ENCODE peak calls at places on chromosomes 2 and 18, in six cellular contexts. One of them, this sample, is unnamed.

GRCh38 chr2:51880153-51880552 is 848.2 kb upstream of the NRXN1 start:
- ATAC-seq in GM12878: no peak
- ATAC-seq in HCT116: no peak
- ATAC-seq in HepG2: no peak
- ATAC-seq in upper lobe of left lung: no peak
- ATAC-seq in K562: no peak
- ATAC-seq in this sample: no peak

GRCh38 chr2:98088261-98088660 is 1.3 kb downstream of the VWA3B start:
- ATAC-seq in GM12878: peak; percentile 39
- ATAC-seq in HepG2: peak; percentile 48
- ATAC-seq in upper lobe of left lung: peak; percentile 52
- ATAC-seq in K562: peak; percentile 39
- ATAC-seq in HCT116: no peak
- ATAC-seq in this sample: no peak

GRCh38 chr2:241728627-241729026 is 5.8 kb upstream of the D2HGDH start:
- ATAC-seq in GM12878: no peak
- ATAC-seq in K562: no peak
- ATAC-seq in HepG2: no peak
- ATAC-seq in HCT116: no peak
- ATAC-seq in upper lobe of left lung: no peak
- ATAC-seq in this sample: peak; percentile 56

GRCh38 chr2:105252271-105252670 is 10.7 kb downstream of the GPR45 start:
- ATAC-seq in K562: no peak
- ATAC-seq in HepG2: no peak
- ATAC-seq in HCT116: no peak
- ATAC-seq in GM12878: no peak
- ATAC-seq in upper lobe of left lung: peak; percentile 53
- ATAC-seq in this sample: no peak

GRCh38 chr18:52394602-52395001 is 54.6 kb downstream of the DCC start:
- ATAC-seq in HCT116: no peak
- ATAC-seq in upper lobe of left lung: no peak
- ATAC-seq in HepG2: no peak
- ATAC-seq in GM12878: peak; percentile 55
- ATAC-seq in K562: no peak
- ATAC-seq in this sample: no peak

GRCh38 chr2:10296142-10296541 is 6.6 kb upstream of the HPCAL1 start:
- ATAC-seq in HepG2: no peak
- ATAC-seq in HCT116: no peak
- ATAC-seq in K562: no peak
- ATAC-seq in GM12878: no peak
- ATAC-seq in upper lobe of left lung: no peak
- ATAC-seq in this sample: no peak

GRCh38 chr2:127537644-127538043 is 2.2 kb downstream of the MYO7B start:
- ATAC-seq in HepG2: no peak
- ATAC-seq in GM12878: no peak
- ATAC-seq in K562: no peak
- ATAC-seq in upper lobe of left lung: no peak
- ATAC-seq in HCT116: no peak
- ATAC-seq in this sample: no peak

GRCh38 chr2:237270556-237270955 is 143.4 kb downstream of the COL6A3 start:
- ATAC-seq in GM12878: no peak
- ATAC-seq in HCT116: no peak
- ATAC-seq in K562: no peak
- ATAC-seq in HepG2: no peak
- ATAC-seq in upper lobe of left lung: no peak
- ATAC-seq in this sample: no peak

GRCh38 chr2:10452334-10452733 is 4.2 kb upstream of the ODC1 start:
- ATAC-seq in HepG2: no peak
- ATAC-seq in upper lobe of left lung: peak; percentile 37
- ATAC-seq in K562: no peak
- ATAC-seq in HCT116: no peak
- ATAC-seq in GM12878: no peak
- ATAC-seq in this sample: no peak

GRCh38 chr2:168541887-168542286 is 85.8 kb downstream of the CERS6 start:
- ATAC-seq in K562: no peak
- ATAC-seq in HepG2: no peak
- ATAC-seq in HCT116: no peak
- ATAC-seq in upper lobe of left lung: no peak
- ATAC-seq in GM12878: no peak
- ATAC-seq in this sample: no peak

GRCh38 chr2:212975333-212975732 is 176.1 kb downstream of the IKZF2 start:
- ATAC-seq in upper lobe of left lung: peak; percentile 26
- ATAC-seq in HepG2: no peak
- ATAC-seq in GM12878: peak; percentile 29
- ATAC-seq in HCT116: no peak
- ATAC-seq in K562: no peak
- ATAC-seq in this sample: no peak

GRCh38 chr2:238644095-238645081 is 203.5 kb upstream of the TWIST2 start:
- ATAC-seq in GM12878: no peak
- ATAC-seq in K562: no peak
- ATAC-seq in HCT116: peak; percentile 86
- ATAC-seq in HepG2: peak; percentile 72
- ATAC-seq in upper lobe of left lung: no peak
- ATAC-seq in this sample: peak; percentile 87

GRCh38 chr2:29219374-29219773 is 104.2 kb downstream of the CLIP4 start:
- ATAC-seq in upper lobe of left lung: no peak
- ATAC-seq in HCT116: no peak
- ATAC-seq in HepG2: no peak
- ATAC-seq in GM12878: no peak
- ATAC-seq in K562: no peak
- ATAC-seq in this sample: no peak

GRCh38 chr2:196516541-196516940 is 123.0 kb upstream of the CCDC150 start:
- ATAC-seq in HepG2: no peak
- ATAC-seq in HCT116: no peak
- ATAC-seq in GM12878: no peak
- ATAC-seq in K562: no peak
- ATAC-seq in upper lobe of left lung: no peak
- ATAC-seq in this sample: no peak

GRCh38 chr2:9473308-9473984 is 905 bp upstream of the IAH1 start:
- ATAC-seq in HCT116: no peak
- ATAC-seq in HepG2: peak; percentile 55
- ATAC-seq in K562: no peak
- ATAC-seq in upper lobe of left lung: peak; percentile 52
- ATAC-seq in GM12878: peak; percentile 42
- ATAC-seq in this sample: no peak

GRCh38 chr2:69956580-69956979 is 4.9 kb downstream of the ASPRV1 start:
- ATAC-seq in GM12878: no peak
- ATAC-seq in upper lobe of left lung: no peak
- ATAC-seq in K562: no peak
- ATAC-seq in HepG2: no peak
- ATAC-seq in HCT116: no peak
- ATAC-seq in this sample: no peak

GRCh38 chr18:2602844-2603243 is 31.5 kb downstream of the NDC80 start:
- ATAC-seq in GM12878: no peak
- ATAC-seq in K562: no peak
- ATAC-seq in HCT116: no peak
- ATAC-seq in HepG2: no peak
- ATAC-seq in upper lobe of left lung: no peak
- ATAC-seq in this sample: no peak

GRCh38 chr2:135815269-135815668 is 21.7 kb downstream of the LCT start:
- ATAC-seq in GM12878: no peak
- ATAC-seq in HepG2: no peak
- ATAC-seq in K562: no peak
- ATAC-seq in upper lobe of left lung: no peak
- ATAC-seq in HCT116: no peak
- ATAC-seq in this sample: no peak

GRCh38 chr2:98913916-98914712 is 21.9 kb downstream of the CRACDL start:
- ATAC-seq in HCT116: no peak
- ATAC-seq in K562: no peak
- ATAC-seq in GM12878: no peak
- ATAC-seq in upper lobe of left lung: no peak
- ATAC-seq in HepG2: no peak
- ATAC-seq in this sample: no peak

GRCh38 chr2:234497592-234498023 is 727 bp upstream of the ARL4C start:
- ATAC-seq in HCT116: no peak
- ATAC-seq in HepG2: no peak
- ATAC-seq in upper lobe of left lung: no peak
- ATAC-seq in K562: no peak
- ATAC-seq in GM12878: no peak
- ATAC-seq in this sample: no peak

GRCh38 chr18:47881752-47882455 is 48.6 kb downstream of the SMAD2 start:
- ATAC-seq in HCT116: peak; percentile 78
- ATAC-seq in K562: no peak
- ATAC-seq in upper lobe of left lung: peak; percentile 66
- ATAC-seq in GM12878: no peak
- ATAC-seq in HepG2: peak; percentile 50
- ATAC-seq in this sample: no peak

GRCh38 chr18:8029061-8029460 is 461.9 kb downstream of the PTPRM start:
- ATAC-seq in HepG2: no peak
- ATAC-seq in upper lobe of left lung: peak; percentile 80
- ATAC-seq in GM12878: no peak
- ATAC-seq in K562: no peak
- ATAC-seq in HCT116: no peak
- ATAC-seq in this sample: peak; percentile 16

GRCh38 chr2:167368371-167368770 is 480.1 kb downstream of the XIRP2 start:
- ATAC-seq in GM12878: no peak
- ATAC-seq in HCT116: no peak
- ATAC-seq in HepG2: no peak
- ATAC-seq in upper lobe of left lung: no peak
- ATAC-seq in K562: no peak
- ATAC-seq in this sample: no peak

GRCh38 chr2:219352448-219353023 is 20.0 kb upstream of the RESP18 start:
- ATAC-seq in HCT116: peak; percentile 96
- ATAC-seq in K562: peak; percentile 96
- ATAC-seq in upper lobe of left lung: no peak
- ATAC-seq in HepG2: peak; percentile 89
- ATAC-seq in GM12878: peak; percentile 97
- ATAC-seq in this sample: no peak

GRCh38 chr18:58362027-58362575 is 266.8 kb downstream of the ALPK2 start:
- ATAC-seq in upper lobe of left lung: peak; percentile 78
- ATAC-seq in K562: no peak
- ATAC-seq in GM12878: no peak
- ATAC-seq in HepG2: no peak
- ATAC-seq in HCT116: no peak
- ATAC-seq in this sample: peak; percentile 91

GRCh38 chr2:172261292-172261691 is 158.6 kb upstream of the DLX2 start:
- ATAC-seq in HCT116: no peak
- ATAC-seq in upper lobe of left lung: no peak
- ATAC-seq in GM12878: no peak
- ATAC-seq in HepG2: no peak
- ATAC-seq in K562: no peak
- ATAC-seq in this sample: no peak

GRCh38 chr2:125797192-125797591 is 858.8 kb upstream of the GYPC start:
- ATAC-seq in GM12878: no peak
- ATAC-seq in HepG2: no peak
- ATAC-seq in HCT116: no peak
- ATAC-seq in K562: no peak
- ATAC-seq in upper lobe of left lung: no peak
- ATAC-seq in this sample: no peak

GRCh38 chr2:125796784-125797183 is 859.2 kb upstream of the GYPC start:
- ATAC-seq in GM12878: no peak
- ATAC-seq in HCT116: no peak
- ATAC-seq in K562: no peak
- ATAC-seq in HepG2: no peak
- ATAC-seq in upper lobe of left lung: no peak
- ATAC-seq in this sample: no peak
- TF ChIP-seq POLR2AphosphoS5 in GM12878: no peak
- TF ChIP-seq POLR2AphosphoS5 in HCT116: no peak
- TF ChIP-seq POLR2AphosphoS5 in K562: no peak
- TF ChIP-seq POLR2AphosphoS5 in HepG2: no peak
- TF ChIP-seq POLR2AphosphoS5 in upper lobe of left lung: no peak
- TF ChIP-seq POLR2AphosphoS5 in this sample: no peak

GRCh38 chr2:96529376-96530143 is 7.0 kb upstream of the ARID5A start:
- ATAC-seq in upper lobe of left lung: no peak
- ATAC-seq in GM12878: no peak
- ATAC-seq in K562: no peak
- ATAC-seq in HepG2: no peak
- ATAC-seq in HCT116: no peak
- ATAC-seq in this sample: no peak
- H3K27ac ChIP-seq in upper lobe of left lung: peak overlapping the region; percentile 87
- H3K27ac ChIP-seq in GM12878: no peak overlapping the region
- H3K27ac ChIP-seq in K562: no peak overlapping the region
- H3K27ac ChIP-seq in HepG2: no peak overlapping the region
- H3K27ac ChIP-seq in HCT116: no peak overlapping the region
- H3K27ac ChIP-seq in this sample: peak overlapping the region; percentile 95

GRCh38 chr2:120501591-120501990 is 155.7 kb downstream of the INHBB start:
- ATAC-seq in upper lobe of left lung: no peak
- ATAC-seq in HepG2: no peak
- ATAC-seq in K562: no peak
- ATAC-seq in GM12878: no peak
- ATAC-seq in HCT116: no peak
- ATAC-seq in this sample: no peak

GRCh38 chr2:120502357-120502756 is 156.4 kb downstream of the INHBB start:
- ATAC-seq in K562: no peak
- ATAC-seq in HCT116: no peak
- ATAC-seq in GM12878: no peak
- ATAC-seq in HepG2: no peak
- ATAC-seq in upper lobe of left lung: no peak
- ATAC-seq in this sample: no peak

GRCh38 chr2:120498576-120499394 is 152.8 kb downstream of the INHBB start:
- ATAC-seq in K562: no peak
- ATAC-seq in HCT116: no peak
- ATAC-seq in HepG2: peak; percentile 31
- ATAC-seq in GM12878: no peak
- ATAC-seq in upper lobe of left lung: no peak
- ATAC-seq in this sample: no peak

GRCh38 chr2:120497261-120497977 is 151.5 kb downstream of the INHBB start:
- ATAC-seq in HCT116: no peak
- ATAC-seq in HepG2: no peak
- ATAC-seq in K562: no peak
- ATAC-seq in GM12878: no peak
- ATAC-seq in upper lobe of left lung: peak; percentile 31
- ATAC-seq in this sample: no peak

GRCh38 chr2:120499784-120500495 is 154.0 kb downstream of the INHBB start:
- ATAC-seq in GM12878: no peak
- ATAC-seq in HCT116: no peak
- ATAC-seq in upper lobe of left lung: no peak
- ATAC-seq in HepG2: peak; percentile 38
- ATAC-seq in K562: no peak
- ATAC-seq in this sample: no peak
- TF ChIP-seq POLR2A in GM12878: no peak
- TF ChIP-seq POLR2A in HCT116: no peak
- TF ChIP-seq POLR2A in upper lobe of left lung: no peak
- TF ChIP-seq POLR2A in HepG2: no peak
- TF ChIP-seq POLR2A in K562: no peak
- TF ChIP-seq POLR2A in this sample: no peak

DNA sequence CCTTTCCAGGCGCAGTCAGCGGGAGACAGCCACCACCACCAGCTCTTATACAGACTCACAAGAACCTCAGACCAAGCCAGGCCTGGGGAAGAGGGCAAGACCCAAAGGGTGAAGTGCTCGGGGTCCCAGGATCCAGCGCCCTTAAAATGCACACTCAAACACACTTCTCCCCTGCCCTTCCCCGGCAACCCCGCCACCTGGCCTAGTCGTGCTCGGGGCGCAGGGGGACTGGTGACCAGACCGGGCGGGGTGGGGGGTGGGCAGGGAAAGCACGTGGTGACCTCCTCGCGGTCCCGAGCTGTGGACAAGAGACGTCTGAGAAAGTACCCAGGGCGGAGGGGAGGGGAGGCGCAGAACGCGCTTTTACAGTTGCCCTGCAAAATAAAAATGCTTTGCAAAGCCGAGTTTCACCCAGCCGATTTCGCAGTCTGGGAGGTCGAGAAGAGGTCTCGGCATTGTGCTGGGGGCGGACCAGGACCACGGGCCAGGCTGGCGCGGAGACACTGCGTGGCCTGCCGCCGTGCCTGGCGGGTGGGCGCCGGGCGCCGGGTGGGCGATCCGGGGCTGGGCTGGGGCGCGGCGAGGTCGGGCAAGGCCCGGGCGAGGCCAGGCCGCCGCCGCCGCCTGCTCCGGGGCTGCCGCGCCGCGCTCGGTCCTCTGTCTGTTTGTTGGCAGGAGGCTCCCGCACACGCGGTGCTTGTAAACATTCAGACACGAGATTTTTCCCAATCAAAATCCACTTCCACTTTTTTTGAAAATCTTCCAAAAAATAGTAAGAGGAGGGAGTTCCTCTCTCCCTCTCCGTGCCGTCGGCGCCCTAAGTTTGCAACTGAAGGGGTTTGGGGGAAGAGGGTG is 2.0 kb downstream of the BCL11A start:
- ATAC-seq in K562: no peak
- ATAC-seq in HCT116: no peak
- ATAC-seq in HepG2: no peak
- ATAC-seq in GM12878: no peak
- ATAC-seq in upper lobe of left lung: no peak
- ATAC-seq in this sample: no peak
- TF ChIP-seq POLR2AphosphoS5 in K562: no peak
- TF ChIP-seq POLR2AphosphoS5 in HCT116: no peak
- TF ChIP-seq POLR2AphosphoS5 in HepG2: no peak
- TF ChIP-seq POLR2AphosphoS5 in GM12878: no peak
- TF ChIP-seq POLR2AphosphoS5 in upper lobe of left lung: no peak
- TF ChIP-seq POLR2AphosphoS5 in this sample: no peak

This sample was measured in gastroesophageal sphincter.